ENCODE peak calls at places on chromosomes 7 and 10, in four cellular contexts. W is mesendoderm, S is NCI-H460, D is amniotic epithelial cell. O is an unnamed sample.

GRCh38 chr7:139109188-139109982 is at the start of gene ZC3HAV1:
- DNase-seq in W (peak), S (peak), D (peak), O (peak)

GRCh38 chr10:47370878-47371277 is 13.2 kb downstream of the ZNF488 start:
- DNase-seq in W (no peak), S (no peak), D (no peak), O (no peak)

GRCh38 chr10:42744134-42744701 is 38.4 kb upstream of the BMS1 start:
- DNase-seq in W (no peak), S (no peak), D (no peak), O (no peak)

GRCh38 chr7:44473295-44473694 is 17.2 kb downstream of the NUDCD3 start:
- DNase-seq in W (no peak), S (no peak), D (peak), O (no peak)

GRCh38 chr7:18396953-18397352 is 98.6 kb upstream of the HDAC9 start:
- DNase-seq in W (no peak), S (no peak), D (no peak), O (no peak)

GRCh38 chr10:12434277-12434676 is 84.9 kb downstream of the CAMK1D start:
- DNase-seq in W (no peak), S (no peak), D (no peak), O (no peak)

GRCh38 chr10:97572214-97572989 is at the start of gene ANKRD2:
- DNase-seq in W (peak), S (peak), D (peak), O (peak)

GRCh38 chr7:36047254-36047653 is 105.8 kb upstream of the EEPD1 start:
- DNase-seq in W (peak), S (no peak), D (peak), O (no peak)

GRCh38 chr10:16779375-16779774 is 37.8 kb downstream of the RSU1 start:
- DNase-seq in W (no peak), S (no peak), D (no peak), O (no peak)

GRCh38 chr10:70617798-70618568 is 15.4 kb upstream of the PRF1 start:
- DNase-seq in W (no peak), S (no peak), D (peak), O (no peak)

GRCh38 chr10:22308390-22308789 is 7.8 kb upstream of the COMMD3 start:
- DNase-seq in W (no peak), S (peak), D (no peak), O (no peak)